ENCODE peak calls at places on chromosomes 11 and 22, in six cellular contexts. I is body of pancreas, L is WERI-Rb-1, N is fibroblast of lung, W is kidney epithelial cell, Q is uterus. V is an unnamed sample.
A peak's percentile ranks its signal among the peaks of the same experiment; 100 is the strongest.

GRCh38 chr11:43989162-43989961 is 46.9 kb downstream of the C11orf96 start:
- DNase-seq in I (peak; percentile 37), L (peak; percentile 82), N (no peak), W (no peak), Q (peak; percentile 52), V (no peak)

GRCh38 chr11:58525037-58525614 is 17.2 kb upstream of the OR5B21 start:
- DNase-seq in I (peak; percentile 28), L (no peak), N (no peak), W (no peak), Q (no peak), V (no peak)

GRCh38 chr11:100624346-100624745 is 62.7 kb upstream of the ARHGAP42 start:
- DNase-seq in I (no peak), L (no peak), N (peak; percentile 59), W (peak; percentile 10), Q (no peak), V (no peak)

GRCh38 chr22:44828193-44828592 is 75.8 kb downstream of the ARHGAP8 start:
- DNase-seq in I (no peak), L (peak; percentile 52), N (no peak), W (no peak), Q (no peak), V (no peak)

GRCh38 chr11:125494033-125494364 is 2.1 kb downstream of the FEZ1 start:
- DNase-seq in I (no peak), L (no peak), N (no peak), W (no peak), Q (no peak), V (no peak)

GRCh38 chr11:79080506-79080905 is 360.3 kb downstream of the TENM4 start:
- DNase-seq in I (no peak), L (no peak), N (no peak), W (no peak), Q (no peak), V (no peak)

GRCh38 chr11:117925198-117925925 is 3.8 kb downstream of the TMPRSS13 start:
- DNase-seq in I (no peak), L (no peak), N (no peak), W (no peak), Q (no peak), V (no peak)

GRCh38 chr11:131217313-131218297 is 152.8 kb upstream of the NTM start:
- DNase-seq in I (no peak), L (peak; percentile 62), N (no peak), W (no peak), Q (no peak), V (no peak)

GRCh38 chr22:33028191-33028700 is 29.9 kb downstream of the SYN3 start:
- DNase-seq in I (no peak), L (peak; percentile 78), N (no peak), W (no peak), Q (no peak), V (no peak)

GRCh38 chr11:115362997-115363396 is 141.2 kb downstream of the CADM1 start:
- DNase-seq in I (no peak), L (no peak), N (no peak), W (no peak), Q (no peak), V (no peak)

DNA sequence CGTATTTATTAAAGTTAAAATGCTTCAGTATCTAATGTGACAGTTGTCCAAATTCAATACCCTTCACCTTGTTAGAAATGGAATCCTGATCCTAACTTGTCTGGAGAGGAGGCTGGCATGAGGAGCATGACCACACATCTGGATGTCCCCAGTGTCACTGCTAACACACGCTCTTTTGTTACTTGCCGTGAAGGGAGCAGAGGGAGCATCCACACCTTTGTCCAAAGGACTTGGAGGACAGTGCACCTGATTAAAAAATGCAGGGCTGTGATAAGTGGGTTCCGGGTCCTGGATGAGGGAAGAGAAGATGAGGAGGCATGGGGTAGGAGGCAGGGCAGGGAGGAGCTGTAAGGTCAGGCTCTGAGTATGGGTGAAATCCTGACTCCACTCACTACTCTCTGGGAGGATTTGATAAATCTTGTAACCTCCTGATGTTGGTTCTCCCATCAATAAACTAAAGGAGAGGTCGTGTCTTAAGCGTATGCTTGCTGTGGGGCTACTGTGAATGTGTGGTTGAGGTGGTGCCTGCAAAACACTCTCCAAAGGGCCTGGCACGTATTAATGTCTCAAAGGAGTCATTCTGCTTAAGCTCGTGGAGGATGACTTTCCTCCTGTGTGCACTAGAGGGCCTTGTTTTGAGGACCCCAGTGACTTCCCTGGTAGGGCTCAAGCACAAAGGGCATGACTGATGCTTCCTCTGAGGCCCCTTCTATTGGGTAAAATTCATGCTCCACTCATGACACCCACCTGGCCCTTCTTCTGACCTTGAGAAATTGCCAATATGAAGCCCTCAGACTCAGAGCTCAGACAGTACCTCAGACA is 16.8 kb upstream of the IGLL5 start:
- DNase-seq in I (no peak), L (no peak), N (no peak), W (no peak), Q (no peak), V (no peak)
- TF ChIP-seq CTCF in I (no peak), L (peak; percentile 55), N (no peak), W (peak; percentile 6), Q (no peak), V (no peak)

DNA sequence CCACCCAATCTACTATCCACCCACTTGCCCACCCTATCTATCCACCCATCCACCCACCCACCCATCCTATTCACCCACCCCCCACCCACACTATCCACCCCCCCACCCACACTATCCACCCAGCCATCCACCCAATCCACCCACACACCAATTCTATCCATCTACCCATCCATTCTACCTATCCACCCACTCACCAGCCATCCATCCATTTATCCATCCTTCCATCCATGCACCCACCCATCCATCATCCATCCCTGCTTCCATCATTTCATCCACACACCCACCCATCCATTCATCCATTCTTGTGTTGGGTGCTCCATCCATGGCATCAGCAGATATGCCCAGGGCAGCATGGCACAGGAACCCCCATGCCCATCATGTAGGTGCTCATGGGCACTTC is 1206.6 kb downstream of the BRD1 start:
- DNase-seq in I (no peak), L (no peak), N (no peak), W (no peak), Q (no peak), V (no peak)
- H3K27me3 ChIP-seq in I (no peaks in the 10 kb centered on the region), L (no peaks in the 10 kb centered on the region), N (no peaks in the 10 kb centered on the region), W (no peaks in the 10 kb centered on the region), Q (no peaks in the 10 kb centered on the region), V (no peaks in the 10 kb centered on the region)

DNA sequence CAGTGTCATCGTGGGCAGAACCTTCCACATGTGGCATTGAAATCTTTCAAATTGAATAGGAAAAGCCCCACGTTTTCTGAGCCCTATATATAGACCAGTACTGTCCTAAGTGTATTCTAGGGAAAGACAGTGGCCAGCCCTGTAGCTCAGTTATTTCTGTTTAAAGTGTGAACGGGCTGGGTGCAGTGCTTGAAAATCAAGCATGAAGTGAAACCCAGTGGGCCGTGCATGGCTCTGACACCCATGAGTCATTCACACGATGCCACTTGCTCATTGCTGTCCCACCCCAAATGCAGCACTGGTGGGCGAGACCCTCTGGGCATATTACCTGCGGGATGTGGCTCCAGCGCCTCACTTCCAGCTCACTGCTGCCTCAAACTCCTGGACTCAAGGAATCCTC is 29.8 kb upstream of the CCDC188 start:
- DNase-seq in I (no peak), L (no peak), N (no peak), W (no peak), Q (no peak), V (no peak)
- TF ChIP-seq CTCF in I (no peak), L (no peak), N (no peak), W (no peak), Q (no peak), V (no peak)

GRCh38 chr11:1676254-1676740 is 20.7 kb upstream of the KRTAP5-6 start:
- DNase-seq in I (no peak), L (no peak), N (no peak), W (no peak), Q (no peak), V (no peak)

GRCh38 chr11:1674194-1674878 is 22.7 kb upstream of the KRTAP5-6 start:
- DNase-seq in I (no peak), L (no peak), N (no peak), W (no peak), Q (no peak), V (no peak)

GRCh38 chr11:1673841-1674193 is 23.2 kb upstream of the KRTAP5-6 start:
- DNase-seq in I (no peak), L (no peak), N (no peak), W (no peak), Q (no peak), V (no peak)

GRCh38 chr11:1674879-1675235 is 22.1 kb upstream of the KRTAP5-6 start:
- DNase-seq in I (no peak), L (no peak), N (no peak), W (no peak), Q (no peak), V (no peak)

DNA sequence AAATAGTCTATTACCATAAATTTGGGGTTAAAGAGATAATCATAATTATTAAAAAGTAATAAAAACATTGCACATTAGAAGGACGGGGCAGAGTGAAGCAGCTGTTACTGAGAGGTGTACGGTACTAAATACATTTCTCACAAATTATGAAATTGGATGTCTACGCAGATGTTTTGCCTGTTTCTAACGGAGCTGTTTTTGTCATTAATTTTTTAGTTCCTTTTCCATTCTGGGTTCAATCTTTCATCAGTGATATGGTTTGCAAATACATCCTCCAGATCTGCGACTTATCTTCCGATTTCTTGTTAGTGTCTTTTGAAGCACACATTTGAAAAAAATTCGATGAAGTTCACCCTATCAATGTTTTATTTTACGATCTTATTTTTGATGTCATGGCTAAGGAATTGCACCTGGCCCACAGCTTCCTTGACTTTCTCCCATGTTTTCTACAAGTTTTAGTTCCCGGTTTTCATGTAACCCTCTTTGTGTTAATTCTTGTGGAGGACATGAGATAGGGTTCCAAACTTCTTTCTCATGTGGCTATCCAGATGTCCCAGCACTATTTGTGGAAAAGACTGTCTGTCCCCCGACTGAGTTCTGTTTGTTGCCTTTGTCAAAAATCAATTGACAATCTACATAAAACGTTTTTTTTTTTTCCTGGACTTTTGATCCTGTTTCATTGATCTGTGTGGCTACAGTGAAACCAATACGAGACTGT is 21.3 kb upstream of the KRTAP5-6 start:
- DNase-seq in I (no peak), L (no peak), N (no peak), W (no peak), Q (no peak), V (no peak)
- H3K27me3 ChIP-seq in I (no peaks in the 10 kb centered on the region), L (peaks cover 72% of the 10 kb centered on the region), N (peaks cover 7% of the 10 kb centered on the region), W (peaks cover 13% of the 10 kb centered on the region), Q (no peaks in the 10 kb centered on the region), V (peaks cover 4% of the 10 kb centered on the region)

DNA sequence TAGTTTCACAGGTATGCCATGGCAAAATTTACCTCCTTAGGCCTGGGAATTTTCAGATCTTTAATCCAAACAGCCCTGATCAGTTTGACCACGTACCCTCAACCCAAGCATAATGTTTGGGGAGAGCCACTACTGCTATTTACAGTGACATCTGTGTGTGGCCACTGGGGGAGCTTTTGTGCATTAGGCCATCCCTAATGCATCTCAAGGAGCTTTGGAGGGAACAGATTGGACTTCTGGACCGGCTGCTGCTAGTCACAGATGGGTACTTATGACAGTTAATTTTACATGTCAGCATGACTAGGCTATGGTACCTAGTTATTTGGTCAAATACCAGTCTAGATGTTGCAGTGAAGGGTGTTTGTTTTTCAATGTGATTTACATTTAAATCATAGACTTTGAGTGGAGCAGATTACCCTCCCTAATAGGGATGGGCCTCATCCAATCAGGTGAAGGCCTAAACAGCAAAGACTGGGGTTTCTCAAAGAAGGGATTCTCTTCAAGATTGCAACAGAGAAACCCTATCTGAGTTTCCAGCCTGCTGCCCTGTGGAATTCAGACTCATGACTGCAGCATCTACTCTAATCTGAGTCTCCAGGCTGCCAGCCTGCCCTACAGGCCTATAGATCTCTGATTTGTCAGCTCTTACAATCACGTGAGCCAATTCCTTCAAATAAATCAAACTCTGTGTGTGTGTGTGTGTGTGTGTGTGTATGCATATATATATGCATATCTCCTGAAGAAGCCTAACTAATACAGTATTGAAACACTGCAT is 37.9 kb upstream of the GALNT18 start:
- DNase-seq in I (no peak), L (peak; percentile 60), N (no peak), W (no peak), Q (no peak), V (no peak)
- TF ChIP-seq CTCF in I (no peak), L (peak; percentile 67), N (no peak), W (peak; percentile 26), Q (no peak), V (no peak)

V was measured in esophagus squamous epithelium.